ENCODE peak calls at places on chromosome 6, in eight cellular contexts. C is mucosa of gallbladder; T is astrocyte of the spinal cord; B is neural crest cell; K is fibroblast of gingiva; L is IMR-90; S is tibial nerve; I is activated CD4-positive, alpha-beta T cell treated with anti-CD3 and anti-CD28 coated beads, Interleukin-2, amount 10 ng/mL, durations not matched to agents 7 days and 5 days. A is an unnamed sample.

GRCh38 chr6:122276637-122277036 is 122.8 kb upstream of the HSF2 start:
- DNase-seq in C (no peak), T (no peak), B (no peak), K (no peak), L (no peak), S (no peak), I (no peak), A (no peak)

GRCh38 chr6:34676140-34676539 is 20.4 kb downstream of the ILRUN start:
- DNase-seq in C (no peak), T (no peak), B (no peak), K (no peak), L (no peak), S (no peak), I (no peak), A (no peak)

GRCh38 chr6:165755583-165755982 is 92.5 kb upstream of the PDE10A start:
- DNase-seq in C (no peak), T (no peak), B (no peak), K (no peak), L (no peak), S (no peak), I (no peak), A (no peak)

GRCh38 chr6:84018453-84019061 is 15.0 kb upstream of the MRAP2 start:
- DNase-seq in C (no peak), T (no peak), B (no peak), K (no peak), L (no peak), S (no peak), I (no peak), A (no peak)

GRCh38 chr6:47440722-47441121 is 36.9 kb upstream of the CD2AP start:
- DNase-seq in C (peak), T (no peak), B (no peak), K (no peak), L (no peak), S (peak), I (no peak), A (no peak)

GRCh38 chr6:79813854-79814477 is 133.4 kb downstream of the ELOVL4 start:
- DNase-seq in C (peak), T (peak), B (peak), K (peak), L (peak), S (peak), I (peak), A (peak)

GRCh38 chr6:110814488-110815259 is 595 bp downstream of the CDK19 start:
- DNase-seq in C (peak), T (peak), B (peak), K (peak), L (peak), S (peak), I (peak), A (no peak)

GRCh38 chr6:31725502-31726350 is 2.6 kb downstream of the MPIG6B start:
- DNase-seq in C (no peak), T (no peak), B (no peak), K (no peak), L (no peak), S (no peak), I (no peak), A (no peak)

GRCh38 chr6:72999995-73000394 is 225.3 kb downstream of the KHDC1L start:
- DNase-seq in C (no peak), T (no peak), B (no peak), K (no peak), L (no peak), S (no peak), I (no peak), A (no peak)